ENCODE peak calls at places on chromosome 18, in eight cellular contexts. T, S, J, H, Q, U, C and I are unnamed samples.

GRCh38 chr18:57004366-57005121 is 142.3 kb upstream of the BOD1L2 start:
- DNase-seq in T (no peak), S (no peak), J (peak; percentile 8), H (no peak), Q (peak; percentile 88), U (no peak), C (peak; percentile 37), I (peak; percentile 66)

GRCh38 chr18:48575658-48576453 is 37.0 kb downstream of the CTIF start:
- DNase-seq in T (peak; percentile 62), S (peak; percentile 81), J (peak; percentile 36), H (no peak), Q (no peak), U (peak; percentile 24), C (no peak), I (no peak)

GRCh38 chr18:45359275-45360009 is 255.8 kb upstream of the SLC14A2 start:
- DNase-seq in T (no peak), S (peak; percentile 54), J (no peak), H (no peak), Q (no peak), U (no peak), C (no peak), I (no peak)

GRCh38 chr18:51273435-51273834 is 76.0 kb upstream of the MEX3C start:
- DNase-seq in T (no peak), S (no peak), J (no peak), H (no peak), Q (no peak), U (no peak), C (no peak), I (no peak)

GRCh38 chr18:7452331-7452730 is 114.8 kb upstream of the PTPRM start:
- DNase-seq in T (no peak), S (no peak), J (peak; percentile 5), H (no peak), Q (peak; percentile 29), U (no peak), C (peak; percentile 18), I (peak; percentile 37)

GRCh38 chr18:75068682-75069435 is 140.1 kb downstream of the PTGR3 start:
- DNase-seq in T (no peak), S (no peak), J (no peak), H (no peak), Q (peak; percentile 80), U (no peak), C (no peak), I (peak; percentile 18)

GRCh38 chr18:32156855-32157254 is 33.0 kb upstream of the MEP1B start:
- DNase-seq in T (no peak), S (no peak), J (no peak), H (no peak), Q (no peak), U (no peak), C (no peak), I (no peak)

GRCh38 chr18:74905245-74905644 is 303.7 kb downstream of the PTGR3 start:
- DNase-seq in T (no peak), S (peak; percentile 36), J (no peak), H (no peak), Q (no peak), U (no peak), C (no peak), I (no peak)

GRCh38 chr18:44123743-44124142 is 556.9 kb upstream of the SETBP1 start:
- DNase-seq in T (no peak), S (no peak), J (no peak), H (no peak), Q (peak; percentile 55), U (no peak), C (no peak), I (no peak)

GRCh38 chr18:52546686-52547346 is 206.8 kb downstream of the DCC start:
- DNase-seq in T (no peak), S (no peak), J (no peak), H (no peak), Q (no peak), U (no peak), C (no peak), I (no peak)

GRCh38 chr18:55779461-55779710 is 191.4 kb upstream of the TCF4 start:
- DNase-seq in T (peak; percentile 72), S (no peak), J (no peak), H (no peak), Q (no peak), U (peak; percentile 36), C (peak; percentile 50), I (peak; percentile 26)

GRCh38 chr18:22223263-22223960 is 54.0 kb downstream of the GATA6 start:
- DNase-seq in T (no peak), S (no peak), J (peak; percentile 94), H (peak; percentile 78), Q (peak; percentile 98), U (peak; percentile 95), C (peak; percentile 73), I (peak; percentile 90)

GRCh38 chr18:22221350-22221749 is 52.0 kb downstream of the GATA6 start:
- DNase-seq in T (no peak), S (no peak), J (no peak), H (no peak), Q (no peak), U (no peak), C (no peak), I (no peak)

GRCh38 chr18:22224339-22224738 is 55.0 kb downstream of the GATA6 start:
- DNase-seq in T (no peak), S (no peak), J (no peak), H (no peak), Q (peak; percentile 10), U (no peak), C (no peak), I (no peak)

GRCh38 chr18:22223961-22224322 is 54.6 kb downstream of the GATA6 start:
- DNase-seq in T (no peak), S (no peak), J (no peak), H (no peak), Q (no peak), U (no peak), C (no peak), I (no peak)

GRCh38 chr18:22219568-22220355 is 50.4 kb downstream of the GATA6 start:
- DNase-seq in T (no peak), S (no peak), J (no peak), H (no peak), Q (no peak), U (no peak), C (no peak), I (no peak)
- TF ChIP-seq CTCF in T (no peak), S (no peak), J (peak; percentile 3), H (no peak), Q (no peak), U (peak; percentile 31), C (peak; percentile 10), I (peak; percentile 20)

GRCh38 chr18:62324355-62324828 is 718 bp upstream of the TNFRSF11A start:
- DNase-seq in T (no peak), S (no peak), J (no peak), H (no peak), Q (no peak), U (no peak), C (no peak), I (no peak)
- H3K4me3 ChIP-seq in T (peak overlapping the region; percentile 60), S (peak overlapping the region; percentile 39), J (no peak overlapping the region), H (no peak overlapping the region), Q (no peak overlapping the region), U (no peak overlapping the region), C (no peak overlapping the region), I (no peak overlapping the region)

GRCh38 chr18:36780748-36781147 is 48.1 kb downstream of the TPGS2 start:
- DNase-seq in T (no peak), S (no peak), J (no peak), H (no peak), Q (peak; percentile 21), U (no peak), C (peak; percentile 38), I (no peak)

GRCh38 chr18:36772339-36772738 is 56.5 kb downstream of the TPGS2 start:
- DNase-seq in T (no peak), S (no peak), J (no peak), H (no peak), Q (no peak), U (no peak), C (peak; percentile 78), I (no peak)

GRCh38 chr18:36771246-36771645 is 57.6 kb downstream of the TPGS2 start:
- DNase-seq in T (no peak), S (no peak), J (no peak), H (no peak), Q (no peak), U (no peak), C (no peak), I (no peak)

GRCh38 chr18:36775396-36775795 is 53.4 kb downstream of the TPGS2 start:
- DNase-seq in T (no peak), S (no peak), J (no peak), H (no peak), Q (no peak), U (no peak), C (no peak), I (no peak)

GRCh38 chr18:36776650-36777049 is 52.2 kb downstream of the TPGS2 start:
- DNase-seq in T (no peak), S (no peak), J (no peak), H (no peak), Q (no peak), U (no peak), C (no peak), I (no peak)
- TF ChIP-seq CTCF in T (no peak), S (no peak), J (no peak), H (no peak), Q (no peak), U (no peak), C (no peak), I (no peak)

GRCh38 chr18:77055429-77056310 is 76.9 kb downstream of the MBP start:
- DNase-seq in T (peak; percentile 94), S (no peak), J (no peak), H (no peak), Q (no peak), U (no peak), C (no peak), I (no peak)

GRCh38 chr18:77059294-77059916 is 73.2 kb downstream of the MBP start:
- DNase-seq in T (no peak), S (no peak), J (peak; percentile 91), H (no peak), Q (peak; percentile 58), U (no peak), C (peak; percentile 64), I (peak; percentile 82)

GRCh38 chr18:77057043-77057442 is 75.5 kb downstream of the MBP start:
- DNase-seq in T (no peak), S (no peak), J (no peak), H (no peak), Q (peak; percentile 38), U (peak; percentile 64), C (peak; percentile 84), I (no peak)

GRCh38 chr18:77056399-77057015 is 76.1 kb downstream of the MBP start:
- DNase-seq in T (no peak), S (no peak), J (no peak), H (no peak), Q (no peak), U (no peak), C (no peak), I (no peak)

GRCh38 chr18:77058186-77058847 is 74.3 kb downstream of the MBP start:
- DNase-seq in T (peak; percentile 86), S (no peak), J (no peak), H (no peak), Q (no peak), U (peak; percentile 71), C (no peak), I (no peak)
- H3K4me3 ChIP-seq in T (no peak overlapping the region), S (peak overlapping the region; percentile 12), J (no peak overlapping the region), H (peak overlapping the region; percentile 2), Q (no peak overlapping the region), U (no peak overlapping the region), C (no peak overlapping the region), I (no peak overlapping the region)